ENCODE peak calls at places on chromosomes 1 and 21, in ten cellular contexts. One of them, this sample, is unnamed.

GRCh38 chr1:68346192-68346808 is 103.5 kb downstream of the RPE65 start:
- DNase-seq in GM23338: peak
- DNase-seq in bronchial epithelial cell: peak
- DNase-seq in heart left ventricle: no peak
- DNase-seq in MM.1S: peak
- DNase-seq in right lobe of liver: no peak
- DNase-seq in fibroblast of pulmonary artery: peak
- DNase-seq in body of pancreas: no peak
- DNase-seq in nephron progenitor cell: no peak
- DNase-seq in astrocyte: no peak
- DNase-seq in this sample: no peak

GRCh38 chr1:217805792-217806191 is 174.6 kb downstream of the SPATA17 start:
- DNase-seq in GM23338: no peak
- DNase-seq in bronchial epithelial cell: no peak
- DNase-seq in heart left ventricle: no peak
- DNase-seq in MM.1S: no peak
- DNase-seq in right lobe of liver: no peak
- DNase-seq in fibroblast of pulmonary artery: no peak
- DNase-seq in body of pancreas: no peak
- DNase-seq in nephron progenitor cell: no peak
- DNase-seq in astrocyte: no peak
- DNase-seq in this sample: no peak

GRCh38 chr1:48291421-48291820 is 68.9 kb downstream of the SLC5A9 start:
- DNase-seq in GM23338: no peak
- DNase-seq in bronchial epithelial cell: no peak
- DNase-seq in heart left ventricle: no peak
- DNase-seq in MM.1S: no peak
- DNase-seq in right lobe of liver: peak
- DNase-seq in fibroblast of pulmonary artery: no peak
- DNase-seq in body of pancreas: no peak
- DNase-seq in nephron progenitor cell: no peak
- DNase-seq in astrocyte: no peak
- DNase-seq in this sample: no peak

GRCh38 chr1:4723106-4723505 is 68.7 kb downstream of the AJAP1 start:
- DNase-seq in GM23338: no peak
- DNase-seq in bronchial epithelial cell: no peak
- DNase-seq in heart left ventricle: no peak
- DNase-seq in MM.1S: no peak
- DNase-seq in right lobe of liver: no peak
- DNase-seq in fibroblast of pulmonary artery: no peak
- DNase-seq in body of pancreas: no peak
- DNase-seq in nephron progenitor cell: no peak
- DNase-seq in astrocyte: no peak
- DNase-seq in this sample: no peak

GRCh38 chr1:61496501-61496900 is 228.4 kb downstream of the TM2D1 start:
- DNase-seq in GM23338: no peak
- DNase-seq in bronchial epithelial cell: peak
- DNase-seq in heart left ventricle: no peak
- DNase-seq in MM.1S: no peak
- DNase-seq in right lobe of liver: no peak
- DNase-seq in fibroblast of pulmonary artery: peak
- DNase-seq in body of pancreas: no peak
- DNase-seq in nephron progenitor cell: no peak
- DNase-seq in astrocyte: no peak
- DNase-seq in this sample: no peak

GRCh38 chr1:145892486-145893087 is 6.9 kb upstream of the ANKRD35 start:
- DNase-seq in GM23338: no peak
- DNase-seq in bronchial epithelial cell: no peak
- DNase-seq in heart left ventricle: no peak
- DNase-seq in MM.1S: no peak
- DNase-seq in right lobe of liver: no peak
- DNase-seq in fibroblast of pulmonary artery: peak
- DNase-seq in body of pancreas: peak
- DNase-seq in nephron progenitor cell: no peak
- DNase-seq in astrocyte: peak
- DNase-seq in this sample: no peak

GRCh38 chr1:58576727-58577675 is at the start of gene TACSTD2:
- DNase-seq in GM23338: peak
- DNase-seq in bronchial epithelial cell: peak
- DNase-seq in heart left ventricle: peak
- DNase-seq in MM.1S: no peak
- DNase-seq in right lobe of liver: peak
- DNase-seq in fibroblast of pulmonary artery: no peak
- DNase-seq in body of pancreas: peak
- DNase-seq in nephron progenitor cell: peak
- DNase-seq in astrocyte: no peak
- DNase-seq in this sample: no peak

GRCh38 chr1:4586611-4587010 is 67.8 kb upstream of the AJAP1 start:
- DNase-seq in GM23338: no peak
- DNase-seq in bronchial epithelial cell: no peak
- DNase-seq in heart left ventricle: no peak
- DNase-seq in MM.1S: no peak
- DNase-seq in right lobe of liver: no peak
- DNase-seq in fibroblast of pulmonary artery: no peak
- DNase-seq in body of pancreas: no peak
- DNase-seq in nephron progenitor cell: no peak
- DNase-seq in astrocyte: no peak
- DNase-seq in this sample: no peak

GRCh38 chr1:198754670-198755069 is 115.8 kb downstream of the PTPRC start:
- DNase-seq in GM23338: no peak
- DNase-seq in bronchial epithelial cell: no peak
- DNase-seq in heart left ventricle: no peak
- DNase-seq in MM.1S: no peak
- DNase-seq in right lobe of liver: no peak
- DNase-seq in fibroblast of pulmonary artery: no peak
- DNase-seq in body of pancreas: no peak
- DNase-seq in nephron progenitor cell: no peak
- DNase-seq in astrocyte: no peak
- DNase-seq in this sample: no peak

GRCh38 chr1:240294566-240294965 is 202.9 kb downstream of the FMN2 start:
- DNase-seq in GM23338: peak
- DNase-seq in bronchial epithelial cell: no peak
- DNase-seq in heart left ventricle: no peak
- DNase-seq in MM.1S: no peak
- DNase-seq in right lobe of liver: no peak
- DNase-seq in fibroblast of pulmonary artery: no peak
- DNase-seq in body of pancreas: no peak
- DNase-seq in nephron progenitor cell: peak
- DNase-seq in astrocyte: peak
- DNase-seq in this sample: no peak

GRCh38 chr1:56064705-56065104 is 514.7 kb downstream of the PLPP3 start:
- DNase-seq in GM23338: no peak
- DNase-seq in bronchial epithelial cell: peak
- DNase-seq in heart left ventricle: no peak
- DNase-seq in MM.1S: no peak
- DNase-seq in right lobe of liver: no peak
- DNase-seq in fibroblast of pulmonary artery: peak
- DNase-seq in body of pancreas: no peak
- DNase-seq in nephron progenitor cell: no peak
- DNase-seq in astrocyte: no peak
- DNase-seq in this sample: no peak

GRCh38 chr1:54273092-54273836 is 73.3 kb downstream of the MRPL37 start:
- DNase-seq in GM23338: peak
- DNase-seq in bronchial epithelial cell: no peak
- DNase-seq in heart left ventricle: peak
- DNase-seq in MM.1S: no peak
- DNase-seq in right lobe of liver: peak
- DNase-seq in fibroblast of pulmonary artery: peak
- DNase-seq in body of pancreas: peak
- DNase-seq in nephron progenitor cell: peak
- DNase-seq in astrocyte: peak
- DNase-seq in this sample: peak
- TF ChIP-seq CTCF in GM23338: peak
- TF ChIP-seq CTCF in bronchial epithelial cell: no peak
- TF ChIP-seq CTCF in heart left ventricle: peak
- TF ChIP-seq CTCF in MM.1S: no peak
- TF ChIP-seq CTCF in right lobe of liver: no peak
- TF ChIP-seq CTCF in fibroblast of pulmonary artery: peak
- TF ChIP-seq CTCF in body of pancreas: no peak
- TF ChIP-seq CTCF in nephron progenitor cell: peak
- TF ChIP-seq CTCF in astrocyte: no peak
- TF ChIP-seq CTCF in this sample: peak

DNA sequence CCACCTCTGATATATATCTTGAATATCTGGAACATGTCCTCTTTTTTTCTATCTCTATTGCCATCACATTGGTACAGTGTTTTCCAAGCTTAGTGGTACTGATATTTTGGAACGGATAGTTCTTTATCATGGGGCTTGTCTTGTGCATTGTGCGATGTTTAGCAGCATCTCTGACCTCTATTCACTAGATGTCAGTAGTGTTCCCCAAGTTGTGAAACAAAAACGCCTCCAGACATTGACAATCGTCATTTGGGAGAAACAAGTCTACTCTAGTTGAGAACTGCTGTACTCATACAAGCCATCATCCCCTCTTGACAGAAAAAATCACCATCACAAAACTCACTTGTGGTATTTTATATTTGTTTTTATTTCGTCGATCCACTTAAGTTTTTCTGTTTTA is 79.7 kb upstream of the CHODL start:
- DNase-seq in GM23338: peak
- DNase-seq in bronchial epithelial cell: peak
- DNase-seq in heart left ventricle: no peak
- DNase-seq in MM.1S: peak
- DNase-seq in right lobe of liver: no peak
- DNase-seq in fibroblast of pulmonary artery: no peak
- DNase-seq in body of pancreas: no peak
- DNase-seq in nephron progenitor cell: no peak
- DNase-seq in astrocyte: no peak
- DNase-seq in this sample: no peak
- TF ChIP-seq CTCF in GM23338: peak
- TF ChIP-seq CTCF in bronchial epithelial cell: no peak
- TF ChIP-seq CTCF in heart left ventricle: no peak
- TF ChIP-seq CTCF in MM.1S: peak
- TF ChIP-seq CTCF in right lobe of liver: no peak
- TF ChIP-seq CTCF in fibroblast of pulmonary artery: no peak
- TF ChIP-seq CTCF in body of pancreas: no peak
- TF ChIP-seq CTCF in nephron progenitor cell: no peak
- TF ChIP-seq CTCF in astrocyte: no peak
- TF ChIP-seq CTCF in this sample: no peak

DNA sequence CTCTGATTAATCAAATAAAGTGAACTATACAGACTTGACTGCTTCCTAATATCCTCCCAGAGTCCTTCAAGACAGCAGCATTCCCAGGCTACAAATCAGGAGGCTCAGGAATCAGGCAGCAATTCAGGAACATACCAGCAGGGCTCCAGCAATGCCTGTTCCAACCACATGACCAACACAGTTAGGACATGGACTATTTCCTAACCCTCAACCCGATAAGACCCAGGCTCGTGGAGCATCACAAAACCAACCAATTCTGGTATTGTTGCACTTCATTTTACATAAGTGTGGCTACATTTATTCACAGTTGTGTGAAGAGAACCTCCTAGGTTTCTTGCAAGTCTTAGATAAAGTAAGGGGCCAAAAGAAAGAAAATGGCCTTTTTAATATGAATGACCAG is 546.2 kb upstream of the ADGRL2 start:
- DNase-seq in GM23338: peak
- DNase-seq in bronchial epithelial cell: peak
- DNase-seq in heart left ventricle: no peak
- DNase-seq in MM.1S: no peak
- DNase-seq in right lobe of liver: no peak
- DNase-seq in fibroblast of pulmonary artery: peak
- DNase-seq in body of pancreas: no peak
- DNase-seq in nephron progenitor cell: no peak
- DNase-seq in astrocyte: no peak
- DNase-seq in this sample: no peak
- TF ChIP-seq CTCF in GM23338: peak
- TF ChIP-seq CTCF in bronchial epithelial cell: peak
- TF ChIP-seq CTCF in heart left ventricle: no peak
- TF ChIP-seq CTCF in MM.1S: no peak
- TF ChIP-seq CTCF in right lobe of liver: no peak
- TF ChIP-seq CTCF in fibroblast of pulmonary artery: peak
- TF ChIP-seq CTCF in body of pancreas: no peak
- TF ChIP-seq CTCF in nephron progenitor cell: peak
- TF ChIP-seq CTCF in astrocyte: peak
- TF ChIP-seq CTCF in this sample: peak

DNA sequence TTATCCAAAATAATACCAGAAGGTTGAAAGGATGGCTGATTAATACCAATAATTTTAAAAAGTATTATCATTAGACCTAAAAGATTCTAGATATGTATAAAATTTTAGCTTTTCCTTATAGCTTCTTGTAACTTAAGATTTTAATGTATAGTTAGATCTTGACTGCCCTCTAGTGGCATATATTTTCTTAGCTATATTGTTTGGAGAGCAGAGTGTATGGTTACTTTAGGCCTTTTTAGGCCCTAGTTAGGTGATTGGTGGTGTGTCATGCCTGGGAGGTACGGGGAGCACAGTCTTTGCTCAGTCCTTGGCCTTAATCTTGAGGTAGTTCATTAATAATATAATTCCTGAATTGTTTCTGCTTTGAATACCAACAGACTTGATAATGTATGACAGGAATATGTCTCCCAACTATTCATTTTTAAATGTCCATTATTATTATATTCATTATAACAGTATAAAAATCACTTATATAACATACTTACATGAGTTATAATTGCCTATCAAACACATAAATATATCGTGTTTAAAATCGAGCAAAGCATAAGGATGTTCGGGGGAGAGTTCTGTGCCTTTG is 328.4 kb downstream of the ZP4 start:
- DNase-seq in GM23338: peak
- DNase-seq in bronchial epithelial cell: peak
- DNase-seq in heart left ventricle: no peak
- DNase-seq in MM.1S: peak
- DNase-seq in right lobe of liver: no peak
- DNase-seq in fibroblast of pulmonary artery: peak
- DNase-seq in body of pancreas: no peak
- DNase-seq in nephron progenitor cell: peak
- DNase-seq in astrocyte: peak
- DNase-seq in this sample: no peak
- TF ChIP-seq CTCF in GM23338: peak
- TF ChIP-seq CTCF in bronchial epithelial cell: peak
- TF ChIP-seq CTCF in heart left ventricle: peak
- TF ChIP-seq CTCF in MM.1S: peak
- TF ChIP-seq CTCF in right lobe of liver: peak
- TF ChIP-seq CTCF in fibroblast of pulmonary artery: peak
- TF ChIP-seq CTCF in body of pancreas: peak
- TF ChIP-seq CTCF in nephron progenitor cell: peak
- TF ChIP-seq CTCF in astrocyte: peak
- TF ChIP-seq CTCF in this sample: peak

GRCh38 chr1:107196973-107197562 is 56.2 kb downstream of the NTNG1 start:
- DNase-seq in GM23338: peak
- DNase-seq in bronchial epithelial cell: peak
- DNase-seq in heart left ventricle: no peak
- DNase-seq in MM.1S: peak
- DNase-seq in right lobe of liver: no peak
- DNase-seq in fibroblast of pulmonary artery: peak
- DNase-seq in body of pancreas: no peak
- DNase-seq in nephron progenitor cell: peak
- DNase-seq in astrocyte: no peak
- DNase-seq in this sample: no peak
- TF ChIP-seq CTCF in GM23338: peak
- TF ChIP-seq CTCF in bronchial epithelial cell: peak
- TF ChIP-seq CTCF in heart left ventricle: no peak
- TF ChIP-seq CTCF in MM.1S: peak
- TF ChIP-seq CTCF in right lobe of liver: no peak
- TF ChIP-seq CTCF in fibroblast of pulmonary artery: peak
- TF ChIP-seq CTCF in body of pancreas: no peak
- TF ChIP-seq CTCF in nephron progenitor cell: peak
- TF ChIP-seq CTCF in astrocyte: peak
- TF ChIP-seq CTCF in this sample: peak

This sample was measured in osteocyte.